ENCODE peak calls at places on chromosomes 3 and 15, in nine cellular contexts. A is prostate gland, D is GM12878, C is upper lobe of right lung, B is foreskin keratinocyte, E is left ventricle myocardium inferior, V is fibroblast of lung, Q is right lobe of liver, U is psoas muscle. R is an unnamed sample.

GRCh38 chr3:183159319-183159718 is 3.2 kb downstream of the LAMP3 start:
- DNase-seq in E (no peak), D (no peak), V (no peak), U (no peak), Q (no peak), B (no peak), C (no peak), A (no peak), R (no peak)

GRCh38 chr15:48147358-48147757 is 26.6 kb downstream of the SLC24A5 start:
- DNase-seq in E (no peak), V (peak; percentile 14), U (no peak), Q (no peak), A (no peak), B (no peak), C (no peak), D (no peak), R (no peak)

GRCh38 chr3:179146911-179147570 is 1.1 kb upstream of the PIK3CA start:
- DNase-seq in E (no peak), B (peak; percentile 50), A (peak; percentile 48), V (peak; percentile 61), U (no peak), Q (no peak), C (no peak), D (peak; percentile 42), R (no peak)

GRCh38 chr15:62306851-62307504 is 141.9 kb upstream of the C2CD4B start:
- DNase-seq in C (no peak), D (no peak), B (peak; percentile 40), Q (peak; percentile 56), A (peak; percentile 46), U (no peak), V (peak; percentile 68), E (peak; percentile 32), R (peak; percentile 70)

GRCh38 chr15:92226020-92226612 is 167.6 kb upstream of the ST8SIA2 start:
- DNase-seq in D (no peak), C (no peak), A (no peak), E (no peak), B (no peak), V (peak; percentile 20), U (no peak), Q (no peak), R (peak; percentile 25)

GRCh38 chr15:91807122-91807521 is 46.4 kb upstream of the SLCO3A1 start:
- DNase-seq in D (no peak), U (no peak), Q (no peak), B (no peak), V (no peak), E (no peak), C (no peak), A (no peak), R (no peak)

GRCh38 chr3:82293867-82294266 is 532.4 kb upstream of the GBE1 start:
- DNase-seq in U (no peak), B (no peak), E (no peak), V (peak; percentile 11), C (no peak), A (no peak), D (peak; percentile 57), Q (no peak), R (no peak)

GRCh38 chr3:195100903-195101591 is 169.9 kb downstream of the XXYLT1 start:
- DNase-seq in C (peak; percentile 82), Q (peak; percentile 65), E (peak; percentile 80), A (peak; percentile 53), V (no peak), D (no peak), U (no peak), B (no peak), R (no peak)

GRCh38 chr15:88541709-88542341 is 4.7 kb downstream of the DET1 start:
- DNase-seq in Q (no peak), E (no peak), V (no peak), A (no peak), B (no peak), U (no peak), C (no peak), D (no peak), R (no peak)

GRCh38 chr15:29935296-29936020 is 113.2 kb upstream of the TJP1 start:
- DNase-seq in U (no peak), E (no peak), V (no peak), A (no peak), B (no peak), Q (no peak), D (no peak), C (no peak), R (no peak)

GRCh38 chr3:152960684-152961083 is 125.8 kb downstream of the P2RY1 start:
- DNase-seq in E (no peak), V (peak; percentile 17), U (no peak), Q (no peak), D (no peak), B (no peak), C (no peak), A (no peak), R (no peak)

GRCh38 chr3:134693226-134693625 is 42.4 kb upstream of the KY start:
- DNase-seq in V (peak; percentile 3), D (no peak), B (no peak), C (no peak), Q (no peak), E (no peak), U (no peak), A (no peak), R (no peak)

GRCh38 chr15:64216161-64216560 is 53.3 kb upstream of the PPIB start:
- DNase-seq in A (no peak), B (no peak), D (no peak), V (no peak), C (no peak), U (no peak), Q (no peak), E (no peak), R (no peak)

GRCh38 chr15:64213646-64214045 is 50.8 kb upstream of the PPIB start:
- DNase-seq in Q (no peak), V (peak; percentile 5), E (no peak), U (no peak), D (no peak), A (no peak), B (no peak), C (no peak), R (no peak)

GRCh38 chr15:64211696-64212095 is 48.9 kb upstream of the PPIB start:
- DNase-seq in Q (no peak), A (no peak), U (no peak), D (no peak), B (no peak), E (no peak), V (no peak), C (no peak), R (no peak)

GRCh38 chr15:64222573-64223361 is 59.9 kb upstream of the PPIB start:
- DNase-seq in V (peak; percentile 34), U (no peak), B (no peak), C (no peak), Q (no peak), A (no peak), E (no peak), D (no peak), R (no peak)

GRCh38 chr15:64216722-64217428 is 54.1 kb upstream of the PPIB start:
- DNase-seq in C (no peak), E (peak; percentile 25), U (no peak), D (no peak), Q (peak; percentile 83), B (no peak), V (no peak), A (no peak), R (no peak)
- H3K4me1 ChIP-seq in C (no peaks in the 10 kb centered on the region), E (peaks cover 12% of the 10 kb centered on the region), U (no peaks in the 10 kb centered on the region), D (no peaks in the 10 kb centered on the region), Q (peaks cover 15% of the 10 kb centered on the region), B (peaks cover 7% of the 10 kb centered on the region), V (no peaks in the 10 kb centered on the region), A (no peaks in the 10 kb centered on the region), R (no peaks in the 10 kb centered on the region)

GRCh38 chr15:39594764-39595620 is 14.1 kb downstream of the THBS1 start:
- DNase-seq in D (no peak), V (peak; percentile 63), A (no peak), B (peak; percentile 35), Q (no peak), E (no peak), U (no peak), C (no peak), R (no peak)

GRCh38 chr15:39595621-39596221 is 14.8 kb downstream of the THBS1 start:
- DNase-seq in D (no peak), E (no peak), A (no peak), C (no peak), B (peak; percentile 62), U (no peak), V (peak; percentile 13), Q (no peak), R (no peak)

GRCh38 chr15:39592500-39592899 is 11.6 kb downstream of the THBS1 start:
- DNase-seq in A (no peak), B (no peak), D (no peak), E (no peak), V (peak; percentile 32), Q (no peak), C (no peak), U (no peak), R (no peak)

GRCh38 chr15:39593071-39594055 is 12.5 kb downstream of the THBS1 start:
- DNase-seq in U (no peak), Q (no peak), V (peak; percentile 3), A (no peak), D (no peak), C (no peak), E (no peak), B (peak; percentile 48), R (no peak)

DNA sequence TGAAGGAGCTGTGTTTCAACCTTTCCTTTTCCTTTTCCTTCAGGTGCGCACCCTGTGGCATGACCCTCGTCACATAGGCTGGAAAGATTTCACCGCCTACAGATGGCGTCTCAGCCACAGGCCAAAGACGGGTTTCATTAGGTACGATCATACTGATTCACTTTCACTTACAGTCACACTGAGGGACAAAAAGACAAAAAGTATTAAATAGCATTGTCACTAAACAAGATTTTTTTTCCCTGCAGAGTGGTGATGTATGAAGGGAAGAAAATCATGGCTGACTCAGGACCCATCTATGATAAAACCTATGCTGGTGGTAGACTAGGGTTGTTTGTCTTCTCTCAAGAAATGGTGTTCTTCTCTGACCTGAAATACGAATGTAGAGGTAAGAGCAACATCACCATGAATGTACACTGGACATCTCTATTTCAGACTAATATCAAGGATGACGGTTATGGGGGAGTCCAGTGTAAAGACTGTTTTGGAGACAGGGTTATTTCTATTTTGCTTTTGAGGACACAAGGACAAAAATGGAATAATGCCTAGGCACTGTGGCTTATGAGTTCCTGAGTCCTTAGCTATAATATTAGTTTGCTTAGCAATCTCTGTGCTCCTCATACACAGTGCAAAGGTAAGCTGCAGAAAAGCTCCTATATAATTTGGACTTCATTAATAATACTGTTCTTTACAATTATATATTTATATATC is 13.3 kb downstream of the THBS1 start:
- DNase-seq in D (no peak), E (no peak), U (no peak), A (no peak), B (peak; percentile 35), V (peak; percentile 8), Q (no peak), C (no peak), R (no peak)
- H3K27ac ChIP-seq in D (no peak overlapping the region), E (no peak overlapping the region), U (no peak overlapping the region), A (no peak overlapping the region), B (no peak overlapping the region), V (no peak overlapping the region), Q (no peak overlapping the region), C (no peak overlapping the region), R (no peak overlapping the region)

GRCh38 chr3:171432548-171432947 is 27.7 kb downstream of the TNIK start:
- DNase-seq in D (no peak), V (no peak), C (no peak), Q (no peak), U (no peak), B (no peak), E (no peak), A (no peak), R (no peak)
- H3K4me1 ChIP-seq in D (peaks cover 11% of the 10 kb centered on the region), V (no peaks in the 10 kb centered on the region), C (no peaks in the 10 kb centered on the region), Q (no peaks in the 10 kb centered on the region), U (peaks cover 31% of the 10 kb centered on the region), B (no peaks in the 10 kb centered on the region), E (peaks cover 42% of the 10 kb centered on the region), A (no peaks in the 10 kb centered on the region), R (peaks cover 8% of the 10 kb centered on the region)

GRCh38 chr3:137770821-137771399 is 6.8 kb downstream of the SOX14 start:
- DNase-seq in D (no peak), A (no peak), E (no peak), U (no peak), Q (peak; percentile 18), V (no peak), B (no peak), C (no peak), R (no peak)
- H3K27ac ChIP-seq in D (no peak overlapping the region), A (no peak overlapping the region), E (no peak overlapping the region), U (no peak overlapping the region), Q (no peak overlapping the region), V (no peak overlapping the region), B (no peak overlapping the region), C (no peak overlapping the region), R (no peak overlapping the region)